ENCODE peak calls at places on chromosome 5, in seven cellular contexts. D, G, R, V, Q, F and P are unnamed samples.

GRCh38 chr5:137619191-137619870 is 116.6 kb downstream of the KLHL3 start:
- DNase-seq in V (peak), F (no peak), D (peak), Q (peak), R (peak), G (no peak), P (peak)

GRCh38 chr5:77642915-77643653 is 4.6 kb upstream of the OTP start:
- DNase-seq in Q (no peak), D (no peak), V (no peak), F (no peak), R (no peak), G (peak), P (no peak)

GRCh38 chr5:144436007-144436406 is 265.3 kb downstream of the KCTD16 start:
- DNase-seq in R (no peak), G (no peak), Q (no peak), D (no peak), V (no peak), F (no peak), P (no peak)

GRCh38 chr5:41708604-41708940 is 161.7 kb downstream of the OXCT1 start:
- DNase-seq in G (peak), R (no peak), Q (no peak), D (no peak), V (no peak), F (no peak), P (no peak)

GRCh38 chr5:37730896-37731455 is 108.9 kb downstream of the GDNF start:
- DNase-seq in V (peak), G (no peak), F (no peak), D (no peak), Q (no peak), R (peak), P (no peak)

GRCh38 chr5:169146158-169146557 is 154.8 kb downstream of the SLIT3 start:
- DNase-seq in G (no peak), R (no peak), F (no peak), D (no peak), V (no peak), Q (no peak), P (peak)

GRCh38 chr5:27011274-27011673 is 27.1 kb downstream of the CDH9 start:
- DNase-seq in V (no peak), F (no peak), D (no peak), G (no peak), Q (no peak), R (no peak), P (no peak)

GRCh38 chr5:38613992-38614836 is 57.8 kb upstream of the LIFR start:
- DNase-seq in V (no peak), D (no peak), Q (no peak), G (no peak), F (no peak), R (no peak), P (no peak)

GRCh38 chr5:134552301-134552700 is 26.8 kb downstream of the JADE2 start:
- DNase-seq in F (no peak), D (no peak), R (peak), G (no peak), V (peak), Q (peak), P (peak)

GRCh38 chr5:155631116-155631515 is 617.6 kb downstream of the KIF4B start:
- DNase-seq in Q (no peak), F (no peak), D (no peak), R (no peak), G (no peak), V (peak), P (no peak)

GRCh38 chr5:131758520-131758900 is 38.3 kb downstream of the FNIP1 start:
- DNase-seq in Q (no peak), F (no peak), G (no peak), R (no peak), D (no peak), V (peak), P (no peak)

GRCh38 chr5:113520899-113521298 is 7.4 kb downstream of the YTHDC2 start:
- DNase-seq in V (no peak), Q (no peak), F (no peak), R (no peak), D (no peak), G (no peak), P (no peak)

GRCh38 chr5:154112255-154112654 is 73.5 kb downstream of the MFAP3 start:
- DNase-seq in Q (no peak), D (no peak), V (no peak), F (no peak), R (no peak), G (no peak), P (no peak)

GRCh38 chr5:36656556-36656955 is 50.1 kb downstream of the SLC1A3 start:
- DNase-seq in R (no peak), F (no peak), Q (no peak), V (no peak), G (no peak), D (no peak), P (no peak)

GRCh38 chr5:10671041-10672008 is 89.7 kb downstream of the DAP start:
- DNase-seq in D (no peak), G (no peak), R (no peak), V (no peak), Q (no peak), F (no peak), P (no peak)

GRCh38 chr5:24065786-24066185 is 558.4 kb downstream of the PRDM9 start:
- DNase-seq in G (no peak), R (no peak), F (no peak), D (no peak), V (no peak), Q (no peak), P (no peak)

GRCh38 chr5:157917909-157918809 is 59.2 kb upstream of the CLINT1 start:
- DNase-seq in R (peak), Q (peak), V (peak), F (peak), G (peak), D (peak), P (peak)

DNA sequence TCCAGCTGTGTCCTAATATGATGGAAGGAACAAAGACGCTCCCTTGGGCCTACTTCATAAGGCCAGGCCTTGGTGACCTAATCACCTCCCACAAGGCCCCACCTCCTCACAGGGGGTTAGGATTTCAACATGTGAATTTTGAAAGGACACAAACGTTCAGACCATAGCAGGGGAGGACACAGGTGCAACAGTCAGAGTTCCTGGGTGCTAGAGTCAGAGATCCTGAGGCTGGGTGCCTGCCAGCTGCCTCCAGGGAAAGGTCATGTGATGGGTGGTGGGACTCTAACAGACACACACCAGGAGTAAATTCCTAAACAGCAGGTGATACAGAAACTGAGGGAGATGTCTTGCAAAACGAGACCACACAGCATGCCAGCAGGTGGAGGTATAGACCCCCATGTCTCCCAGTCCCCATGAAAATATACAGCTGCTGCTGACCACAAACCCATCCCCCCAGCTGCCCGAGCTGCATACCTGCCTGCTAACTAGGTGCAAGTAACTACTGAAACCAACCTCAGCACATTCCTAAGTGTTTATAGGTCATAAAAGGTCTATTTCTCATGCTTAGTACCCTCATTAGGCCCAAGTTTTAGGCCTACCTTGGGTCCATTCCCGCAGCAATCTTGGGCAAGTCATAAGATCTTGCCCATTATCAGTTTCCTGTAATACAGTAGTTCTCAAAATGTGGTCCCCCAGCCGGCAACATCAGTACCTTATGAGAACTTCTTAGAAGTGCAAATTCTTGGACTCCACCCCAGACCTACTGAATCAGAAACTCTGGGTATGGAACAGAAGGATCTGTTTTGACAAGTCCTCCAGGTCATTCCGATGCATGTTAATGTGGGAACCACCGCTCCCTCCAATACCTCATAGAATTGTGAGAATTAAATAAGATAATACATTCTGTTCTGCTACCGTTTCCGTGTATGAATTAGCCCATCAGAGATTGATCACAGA is 245.3 kb downstream of the ENC1 start:
- DNase-seq in V (no peak), F (no peak), G (peak), Q (no peak), D (no peak), R (no peak), P (no peak)
- TF ChIP-seq CTCF in V (no peak), F (no peak), G (no peak), Q (no peak), D (no peak), R (no peak), P (no peak)

DNA sequence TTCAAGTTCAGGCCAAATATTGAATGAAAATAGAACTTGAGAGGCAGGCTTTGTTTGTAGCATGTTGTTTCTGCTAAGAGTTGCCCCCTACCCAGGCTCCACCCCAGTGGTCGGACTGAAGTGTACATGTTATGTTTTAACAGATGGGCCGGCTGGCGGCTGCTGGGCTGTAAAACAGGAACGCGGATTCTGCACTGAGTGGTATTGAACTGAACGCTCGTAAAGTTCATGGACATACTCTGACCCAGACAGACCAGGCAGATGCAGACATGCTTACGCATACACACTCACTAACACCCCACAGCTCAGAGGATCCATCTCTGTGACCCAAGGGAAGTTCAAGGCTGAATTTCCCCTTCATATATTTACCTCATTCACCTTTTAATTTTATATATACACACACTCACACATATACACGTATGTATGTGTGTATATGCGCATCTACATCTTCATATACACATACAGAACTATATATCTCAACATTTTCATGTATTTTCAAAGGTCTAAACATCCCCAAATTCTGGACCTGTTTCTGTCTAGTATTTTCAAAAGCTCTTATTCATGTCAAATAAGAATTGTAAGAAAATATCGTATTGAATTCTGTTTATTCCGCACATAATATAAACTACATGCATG is 1.4 kb downstream of the MARCHF3 start:
- DNase-seq in G (no peak), R (no peak), V (peak), Q (no peak), F (no peak), D (no peak), P (no peak)
- TF ChIP-seq CTCF in G (no peak), R (no peak), V (no peak), Q (no peak), F (no peak), D (no peak), P (no peak)

DNA sequence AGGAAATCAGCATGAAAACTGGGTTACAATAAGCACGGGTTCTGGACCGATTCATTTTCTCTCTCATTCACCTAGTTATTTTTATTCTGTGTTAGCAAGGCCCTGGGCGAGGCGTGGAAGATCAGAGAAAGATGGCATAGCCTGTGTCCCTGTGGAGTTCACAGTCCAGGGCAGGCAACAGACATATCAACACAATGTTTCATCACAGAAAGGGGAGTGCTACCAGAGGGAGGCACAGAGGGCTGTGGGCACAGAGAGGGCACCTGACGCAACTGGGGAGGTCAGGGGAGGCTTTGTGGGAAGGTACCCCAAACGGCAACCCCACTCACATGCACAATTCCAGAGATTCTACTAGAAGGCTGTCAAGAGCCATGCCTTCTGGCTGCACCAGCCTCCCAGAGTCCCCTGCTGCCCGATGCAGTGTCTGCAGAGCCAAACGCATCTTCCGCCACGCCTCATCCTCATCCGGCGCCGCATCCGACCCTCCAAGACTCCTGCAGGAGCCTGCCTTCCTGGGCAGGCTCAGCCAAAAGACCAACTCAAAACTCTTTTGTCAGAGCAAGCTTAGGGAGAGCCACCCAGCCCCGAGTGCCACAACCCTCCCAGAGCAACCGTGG is 1.4 kb downstream of the FAM193B start:
- DNase-seq in Q (no peak), D (no peak), R (no peak), G (no peak), F (no peak), V (no peak), P (no peak)
- TF ChIP-seq CTCF in Q (peak), D (no peak), R (no peak), G (no peak), F (no peak), V (peak), P (no peak)

GRCh38 chr5:53211799-53212198 is 102.2 kb upstream of the MOCS2 start:
- DNase-seq in R (no peak), D (no peak), V (peak), Q (no peak), F (no peak), G (no peak), P (peak)
- TF ChIP-seq CTCF in R (no peak), D (no peak), V (no peak), Q (no peak), F (no peak), G (no peak), P (no peak)

GRCh38 chr5:119318256-119318914 is 37.4 kb upstream of the TNFAIP8 start:
- DNase-seq in R (no peak), D (no peak), G (no peak), V (no peak), Q (no peak), F (no peak), P (no peak)

GRCh38 chr5:119313207-119313606 is 42.6 kb upstream of the TNFAIP8 start:
- DNase-seq in G (no peak), F (no peak), Q (no peak), R (no peak), V (no peak), D (no peak), P (no peak)

GRCh38 chr5:119316116-119316515 is 39.7 kb upstream of the TNFAIP8 start:
- DNase-seq in F (no peak), V (no peak), Q (no peak), G (no peak), R (no peak), D (no peak), P (no peak)

GRCh38 chr5:119313876-119314605 is 41.8 kb upstream of the TNFAIP8 start:
- DNase-seq in R (no peak), F (no peak), V (no peak), G (no peak), D (no peak), Q (no peak), P (no peak)

GRCh38 chr5:119315516-119315949 is 40.3 kb upstream of the TNFAIP8 start:
- DNase-seq in F (no peak), G (no peak), R (no peak), V (no peak), Q (no peak), D (no peak), P (no peak)
- TF ChIP-seq CTCF in F (peak), G (no peak), R (peak), V (peak), Q (peak), D (peak), P (peak)

DNA sequence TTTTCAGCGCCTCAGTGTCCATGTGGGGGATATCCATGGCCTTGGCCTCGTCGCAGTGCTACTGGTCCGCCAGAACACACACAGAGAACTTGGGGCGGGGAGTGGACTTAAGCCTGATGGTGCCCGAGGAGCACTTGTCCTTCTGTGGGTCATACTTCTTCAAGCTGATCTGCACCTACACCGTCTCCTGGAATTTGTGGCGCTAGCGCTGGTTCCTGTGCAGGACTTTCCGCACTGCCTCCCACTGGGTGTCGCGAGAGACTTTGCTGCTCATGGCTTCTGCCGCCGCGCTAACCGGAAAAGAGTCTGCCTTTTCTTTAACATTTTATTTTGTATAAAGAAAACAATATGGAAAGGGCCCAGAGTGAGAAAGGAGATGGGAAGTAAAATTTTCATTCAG is 266.9 kb downstream of the COX7C start:
- DNase-seq in R (no peak), F (no peak), D (no peak), Q (no peak), V (no peak), G (no peak), P (no peak)
- TF ChIP-seq CTCF in R (no peak), F (no peak), D (no peak), Q (no peak), V (no peak), G (no peak), P (no peak)